ENCODE peak calls at places on chromosomes 7 and 10, in seven cellular contexts. One of them, this sample, is unnamed.

GRCh38 chr7:106166651-106167342 is 54.7 kb upstream of the SYPL1 start:
- DNase-seq in breast epithelium: no peak
- DNase-seq in hepatocyte: peak
- DNase-seq in cardiac muscle cell: peak
- DNase-seq in sigmoid colon: no peak
- DNase-seq in CD4-positive, alpha-beta T cell: no peak
- DNase-seq in AG04450: peak
- DNase-seq in this sample: no peak

GRCh38 chr10:103564799-103565365 is 71.4 kb downstream of the NEURL1 start:
- DNase-seq in breast epithelium: no peak
- DNase-seq in CD4-positive, alpha-beta T cell: no peak
- DNase-seq in cardiac muscle cell: peak
- DNase-seq in sigmoid colon: no peak
- DNase-seq in hepatocyte: peak
- DNase-seq in AG04450: no peak
- DNase-seq in this sample: no peak

GRCh38 chr7:16905300-16906044 is 23.7 kb upstream of the AGR3 start:
- DNase-seq in CD4-positive, alpha-beta T cell: no peak
- DNase-seq in cardiac muscle cell: peak
- DNase-seq in sigmoid colon: no peak
- DNase-seq in breast epithelium: no peak
- DNase-seq in hepatocyte: peak
- DNase-seq in AG04450: peak
- DNase-seq in this sample: no peak

GRCh38 chr10:70528726-70529362 is 50.3 kb downstream of the PALD1 start:
- DNase-seq in breast epithelium: no peak
- DNase-seq in sigmoid colon: no peak
- DNase-seq in AG04450: no peak
- DNase-seq in cardiac muscle cell: peak
- DNase-seq in CD4-positive, alpha-beta T cell: no peak
- DNase-seq in hepatocyte: no peak
- DNase-seq in this sample: peak

GRCh38 chr7:72476608-72477305 is 64.6 kb upstream of the CALN1 start:
- DNase-seq in cardiac muscle cell: no peak
- DNase-seq in CD4-positive, alpha-beta T cell: no peak
- DNase-seq in sigmoid colon: no peak
- DNase-seq in breast epithelium: no peak
- DNase-seq in hepatocyte: no peak
- DNase-seq in AG04450: no peak
- DNase-seq in this sample: no peak

GRCh38 chr10:88039496-88040200 is 176.2 kb downstream of the PTEN start:
- DNase-seq in cardiac muscle cell: peak
- DNase-seq in CD4-positive, alpha-beta T cell: no peak
- DNase-seq in AG04450: no peak
- DNase-seq in sigmoid colon: no peak
- DNase-seq in breast epithelium: no peak
- DNase-seq in hepatocyte: no peak
- DNase-seq in this sample: no peak

GRCh38 chr10:117339569-117339968 is 35.7 kb downstream of the PDZD8 start:
- DNase-seq in CD4-positive, alpha-beta T cell: no peak
- DNase-seq in cardiac muscle cell: peak
- DNase-seq in AG04450: no peak
- DNase-seq in hepatocyte: no peak
- DNase-seq in breast epithelium: no peak
- DNase-seq in sigmoid colon: no peak
- DNase-seq in this sample: no peak

GRCh38 chr7:29194206-29194593 is 375 bp upstream of the CHN2 start:
- DNase-seq in hepatocyte: peak
- DNase-seq in CD4-positive, alpha-beta T cell: no peak
- DNase-seq in AG04450: no peak
- DNase-seq in breast epithelium: no peak
- DNase-seq in cardiac muscle cell: peak
- DNase-seq in sigmoid colon: peak
- DNase-seq in this sample: peak

GRCh38 chr10:92849576-92850090 is 1.3 kb downstream of the EXOC6 start:
- DNase-seq in sigmoid colon: no peak
- DNase-seq in AG04450: no peak
- DNase-seq in cardiac muscle cell: no peak
- DNase-seq in hepatocyte: no peak
- DNase-seq in breast epithelium: no peak
- DNase-seq in CD4-positive, alpha-beta T cell: no peak
- DNase-seq in this sample: no peak

GRCh38 chr7:40192036-40192435 is 57.2 kb downstream of the SUGCT start:
- DNase-seq in breast epithelium: no peak
- DNase-seq in sigmoid colon: no peak
- DNase-seq in AG04450: peak
- DNase-seq in hepatocyte: no peak
- DNase-seq in CD4-positive, alpha-beta T cell: no peak
- DNase-seq in cardiac muscle cell: peak
- DNase-seq in this sample: no peak

GRCh38 chr10:72278668-72279393 is 5.1 kb downstream of the DDIT4 start:
- DNase-seq in sigmoid colon: no peak
- DNase-seq in breast epithelium: no peak
- DNase-seq in CD4-positive, alpha-beta T cell: no peak
- DNase-seq in cardiac muscle cell: no peak
- DNase-seq in AG04450: no peak
- DNase-seq in hepatocyte: no peak
- DNase-seq in this sample: no peak
- H3K27ac ChIP-seq in sigmoid colon: no peak
- H3K27ac ChIP-seq in breast epithelium: peak
- H3K27ac ChIP-seq in CD4-positive, alpha-beta T cell: no peak
- H3K27ac ChIP-seq in cardiac muscle cell: peak
- H3K27ac ChIP-seq in AG04450: no peak
- H3K27ac ChIP-seq in hepatocyte: peak
- H3K27ac ChIP-seq in this sample: no peak

DNA sequence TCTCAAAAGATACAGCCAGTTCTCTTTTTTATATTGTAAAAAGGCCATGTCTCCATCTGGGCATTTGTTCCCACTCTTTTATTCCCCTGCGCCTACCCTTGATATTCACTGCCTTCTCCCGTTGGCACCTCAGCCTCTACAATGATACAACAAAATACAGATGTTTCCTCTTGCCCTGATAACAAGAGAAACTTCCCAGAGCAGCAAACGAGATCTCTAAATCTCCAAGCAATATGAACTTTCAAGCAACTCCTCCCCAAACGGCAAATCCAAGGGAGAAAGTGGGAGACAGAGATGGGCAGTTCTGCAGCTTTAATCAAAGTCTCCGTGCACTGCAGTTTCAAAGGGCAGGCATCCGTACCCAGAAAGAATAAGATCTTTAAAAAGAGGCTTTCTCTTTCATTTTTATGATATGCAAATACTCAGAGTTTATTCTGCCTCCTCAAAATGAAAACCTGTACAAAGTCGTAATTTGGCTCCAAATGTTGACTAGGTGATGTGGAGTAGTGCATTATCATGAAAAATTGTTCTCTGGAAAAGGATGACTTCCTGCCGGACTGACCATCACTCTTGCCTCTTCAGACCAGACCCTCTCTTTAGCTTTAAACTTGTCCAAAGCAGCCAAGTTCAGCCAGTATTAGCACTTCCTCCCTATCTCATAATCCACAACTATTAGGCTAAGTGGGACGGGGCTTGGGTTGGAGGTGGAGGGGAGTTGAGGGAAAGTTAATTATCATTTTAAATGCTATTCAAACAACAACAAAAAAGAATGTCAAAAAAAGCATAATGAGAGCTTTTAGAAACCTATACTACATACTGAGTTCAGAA is 682 bp downstream of the HGF start:
- DNase-seq in cardiac muscle cell: peak
- DNase-seq in breast epithelium: no peak
- DNase-seq in CD4-positive, alpha-beta T cell: no peak
- DNase-seq in hepatocyte: no peak
- DNase-seq in AG04450: no peak
- DNase-seq in sigmoid colon: no peak
- DNase-seq in this sample: no peak
- H3K27ac ChIP-seq in cardiac muscle cell: no peak
- H3K27ac ChIP-seq in breast epithelium: peak
- H3K27ac ChIP-seq in CD4-positive, alpha-beta T cell: no peak
- H3K27ac ChIP-seq in hepatocyte: peak
- H3K27ac ChIP-seq in AG04450: peak
- H3K27ac ChIP-seq in sigmoid colon: peak
- H3K27ac ChIP-seq in this sample: no peak

GRCh38 chr10:109205929-109206585 is 717.3 kb downstream of the XPNPEP1 start:
- DNase-seq in AG04450: peak
- DNase-seq in sigmoid colon: no peak
- DNase-seq in hepatocyte: peak
- DNase-seq in CD4-positive, alpha-beta T cell: no peak
- DNase-seq in cardiac muscle cell: peak
- DNase-seq in breast epithelium: no peak
- DNase-seq in this sample: no peak

GRCh38 chr10:109207361-109207760 is 716.0 kb downstream of the XPNPEP1 start:
- DNase-seq in AG04450: no peak
- DNase-seq in breast epithelium: no peak
- DNase-seq in hepatocyte: no peak
- DNase-seq in sigmoid colon: no peak
- DNase-seq in cardiac muscle cell: no peak
- DNase-seq in CD4-positive, alpha-beta T cell: no peak
- DNase-seq in this sample: no peak

DNA sequence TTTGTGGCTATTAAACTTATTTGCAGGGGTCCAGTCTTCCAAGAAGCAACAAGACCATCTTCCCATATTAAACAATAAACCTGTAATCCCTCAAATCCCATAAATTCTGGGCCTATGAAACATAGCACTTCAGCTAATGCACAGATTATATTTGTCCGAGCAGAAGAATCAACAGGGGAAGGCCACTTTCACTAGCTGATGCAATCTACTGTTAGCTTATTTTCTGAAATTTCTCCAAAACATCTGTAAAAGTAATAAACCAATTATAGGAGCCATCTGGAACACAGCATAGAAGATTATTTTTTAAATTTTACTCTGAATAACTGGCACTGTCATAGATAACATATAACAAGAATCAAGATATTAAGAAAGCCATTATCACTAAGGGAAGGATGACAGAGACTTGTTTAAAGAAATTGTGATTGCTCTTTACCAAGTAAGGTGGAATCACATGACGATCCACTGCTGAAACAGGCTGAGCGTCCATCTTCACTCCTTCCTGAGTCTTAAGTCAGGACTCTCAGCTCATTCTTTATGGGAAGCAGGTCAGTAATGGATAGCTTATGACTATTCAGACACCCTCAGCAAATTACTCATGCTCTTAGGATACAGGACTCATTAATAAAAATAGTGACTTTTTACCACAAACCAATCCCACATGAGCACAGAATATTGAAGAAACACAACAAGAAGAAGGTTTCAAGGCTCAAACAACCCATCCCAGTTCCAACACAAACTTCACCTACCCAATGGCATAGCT is 719.5 kb downstream of the XPNPEP1 start:
- DNase-seq in hepatocyte: no peak
- DNase-seq in sigmoid colon: no peak
- DNase-seq in AG04450: no peak
- DNase-seq in CD4-positive, alpha-beta T cell: no peak
- DNase-seq in breast epithelium: no peak
- DNase-seq in cardiac muscle cell: no peak
- DNase-seq in this sample: no peak
- H3K27ac ChIP-seq in hepatocyte: no peak
- H3K27ac ChIP-seq in sigmoid colon: no peak
- H3K27ac ChIP-seq in AG04450: no peak
- H3K27ac ChIP-seq in CD4-positive, alpha-beta T cell: no peak
- H3K27ac ChIP-seq in breast epithelium: no peak
- H3K27ac ChIP-seq in cardiac muscle cell: no peak
- H3K27ac ChIP-seq in this sample: no peak

DNA sequence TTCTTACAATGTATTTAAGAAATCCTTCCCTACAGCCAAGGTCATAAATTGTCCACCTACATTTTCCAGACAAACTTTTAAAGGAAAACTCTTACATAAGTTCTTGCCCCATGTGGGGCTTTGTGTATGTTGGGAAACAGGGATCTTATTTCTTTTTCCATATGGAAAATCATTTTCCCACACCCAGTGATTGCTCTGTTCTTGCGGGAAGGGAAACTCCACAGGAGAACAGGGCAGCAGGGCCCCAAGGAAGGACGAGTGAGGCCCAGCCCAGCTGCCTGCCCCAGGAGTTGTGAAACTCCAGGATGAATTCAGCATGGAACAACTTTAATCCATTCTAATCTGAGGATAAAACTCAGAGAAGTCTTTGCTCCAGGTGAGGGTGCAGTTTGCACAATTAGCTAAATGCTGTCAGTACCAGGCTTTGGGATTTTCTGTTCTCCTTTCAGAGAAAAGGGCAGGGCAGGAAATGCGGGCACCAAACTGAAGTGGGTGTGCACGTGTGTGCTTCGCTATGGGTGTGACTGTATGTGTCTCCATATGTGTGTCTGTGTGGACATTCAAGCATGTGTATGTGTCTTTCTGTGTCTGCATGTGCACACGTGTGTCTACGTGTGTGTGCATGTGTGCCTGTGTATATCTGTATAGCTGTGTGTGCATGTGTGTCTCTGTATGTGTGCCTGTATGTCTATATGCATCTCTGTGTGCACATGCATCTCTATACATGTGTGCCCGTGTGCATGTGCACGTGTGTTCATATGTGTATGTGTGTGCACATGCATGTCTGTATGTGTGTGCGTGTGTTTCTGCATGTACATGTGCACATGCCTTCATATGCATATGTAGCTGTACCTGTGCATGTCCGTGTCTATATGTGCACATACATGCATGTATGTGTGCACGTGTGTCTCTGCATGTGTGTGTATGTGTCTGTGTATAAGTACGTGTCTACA is 102.0 kb upstream of the FAM20C start:
- DNase-seq in CD4-positive, alpha-beta T cell: no peak
- DNase-seq in AG04450: no peak
- DNase-seq in hepatocyte: peak
- DNase-seq in sigmoid colon: peak
- DNase-seq in cardiac muscle cell: peak
- DNase-seq in breast epithelium: no peak
- DNase-seq in this sample: peak
- H3K27ac ChIP-seq in CD4-positive, alpha-beta T cell: no peak
- H3K27ac ChIP-seq in AG04450: peak
- H3K27ac ChIP-seq in hepatocyte: peak
- H3K27ac ChIP-seq in sigmoid colon: peak
- H3K27ac ChIP-seq in cardiac muscle cell: no peak
- H3K27ac ChIP-seq in breast epithelium: peak
- H3K27ac ChIP-seq in this sample: no peak

DNA sequence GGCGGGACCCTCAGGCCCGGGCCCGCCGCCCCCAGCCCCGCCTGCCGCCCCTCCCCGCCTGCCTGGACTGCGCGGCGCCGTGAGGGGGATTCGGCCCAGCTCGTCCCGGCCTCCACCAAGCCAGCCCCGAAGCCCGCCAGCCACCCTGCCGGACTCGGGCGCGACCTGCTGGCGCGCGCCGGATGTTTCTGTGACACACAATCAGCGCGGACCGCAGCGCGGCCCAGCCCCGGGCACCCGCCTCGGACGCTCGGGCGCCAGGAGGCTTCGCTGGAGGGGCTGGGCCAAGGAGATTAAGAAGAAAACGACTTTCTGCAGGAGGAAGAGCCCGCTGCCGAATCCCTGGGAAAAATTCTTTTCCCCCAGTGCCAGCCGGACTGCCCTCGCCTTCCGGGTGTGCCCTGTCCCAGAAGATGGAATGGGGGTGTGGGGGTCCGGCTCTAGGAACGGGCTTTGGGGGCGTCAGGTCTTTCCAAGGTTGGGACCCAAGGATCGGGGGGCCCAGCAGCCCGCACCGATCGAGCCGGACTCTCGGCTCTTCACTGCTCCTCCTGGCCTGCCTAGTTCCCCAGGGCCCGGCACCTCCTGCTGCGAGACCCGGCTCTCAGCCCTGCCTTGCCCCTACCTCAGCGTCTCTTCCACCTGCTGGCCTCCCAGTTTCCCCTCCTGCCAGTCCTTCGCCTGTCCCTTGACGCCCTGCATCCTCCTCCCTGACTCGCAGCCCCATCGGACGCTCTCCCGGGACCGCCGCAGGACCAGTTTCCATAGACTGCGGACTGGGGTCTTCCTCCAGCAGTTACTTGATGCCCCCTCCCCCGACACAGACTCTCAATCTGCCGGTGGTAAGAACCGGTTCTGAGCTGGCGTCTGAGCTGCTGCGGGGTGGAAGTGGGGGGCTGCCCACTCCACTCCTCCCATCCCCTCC is 82.7 kb downstream of the PAX2 start:
- DNase-seq in CD4-positive, alpha-beta T cell: no peak
- DNase-seq in cardiac muscle cell: no peak
- DNase-seq in AG04450: no peak
- DNase-seq in hepatocyte: peak
- DNase-seq in breast epithelium: peak
- DNase-seq in sigmoid colon: peak
- DNase-seq in this sample: peak
- H3K27ac ChIP-seq in CD4-positive, alpha-beta T cell: no peak
- H3K27ac ChIP-seq in cardiac muscle cell: no peak
- H3K27ac ChIP-seq in AG04450: no peak
- H3K27ac ChIP-seq in hepatocyte: no peak
- H3K27ac ChIP-seq in breast epithelium: no peak
- H3K27ac ChIP-seq in sigmoid colon: no peak
- H3K27ac ChIP-seq in this sample: no peak

This sample was measured in right cardiac atrium.